ENCODE peak calls at places on chromosomes 3 and 15, in four cellular contexts. L, B, N and F are unnamed samples.

GRCh38 chr15:65096481-65097385 is 18.3 kb downstream of the UBAP1L start:
- DNase-seq in N (no peak), L (no peak), B (no peak), F (no peak)

GRCh38 chr3:10356461-10356897 is 35.6 kb upstream of the SEC13 start:
- DNase-seq in N (no peak), L (no peak), B (no peak), F (no peak)

GRCh38 chr3:138092023-138092422 is 23.4 kb downstream of the DZIP1L start:
- DNase-seq in B (no peak), N (peak; percentile 22), L (no peak), F (no peak)

GRCh38 chr3:190847423-190847822 is 15.1 kb downstream of the GMNC start:
- DNase-seq in L (no peak), N (no peak), B (no peak), F (no peak)

GRCh38 chr3:192445768-192446644 is 281.3 kb downstream of the FGF12 start:
- DNase-seq in B (no peak), L (no peak), N (peak; percentile 15), F (no peak)

GRCh38 chr3:3309836-3310235 is 130.3 kb upstream of the CRBN start:
- DNase-seq in B (no peak), L (no peak), N (no peak), F (no peak)

GRCh38 chr15:31265090-31265870 is 61.4 kb upstream of the KLF13 start:
- DNase-seq in L (no peak), N (no peak), B (no peak), F (no peak)

GRCh38 chr15:94174399-94174802 is 57.0 kb upstream of the MCTP2 start:
- DNase-seq in N (peak; percentile 92), L (no peak), B (no peak), F (no peak)

GRCh38 chr15:49452595-49452994 is 29.6 kb downstream of the FGF7 start:
- DNase-seq in N (peak; percentile 30), L (no peak), B (no peak), F (no peak)

GRCh38 chr3:66606868-66607267 is 106.0 kb upstream of the LRIG1 start:
- DNase-seq in N (no peak), L (no peak), B (no peak), F (no peak)

GRCh38 chr15:27249723-27250160 is 278.8 kb downstream of the GABRG3 start:
- DNase-seq in N (no peak), B (no peak), L (no peak), F (no peak)

GRCh38 chr15:38217181-38217580 is 35.5 kb upstream of the SPRED1 start:
- DNase-seq in L (no peak), N (peak; percentile 27), B (no peak), F (no peak)

GRCh38 chr3:134029734-134030381 is at the start of gene SLCO2A1:
- DNase-seq in N (no peak), L (peak; percentile 28), B (peak; percentile 53), F (peak; percentile 25)

GRCh38 chr3:129289201-129289921 is 10.7 kb downstream of the HMCES start:
- DNase-seq in B (no peak), N (peak; percentile 81), L (no peak), F (no peak)
- TF ChIP-seq CTCF in B (no peak), N (no peak), L (no peak), F (no peak)

GRCh38 chr3:188671941-188672340 is 499.8 kb upstream of the TPRG1 start:
- DNase-seq in B (no peak), N (no peak), L (no peak), F (no peak)
- TF ChIP-seq CTCF in B (no peak), N (no peak), L (no peak), F (no peak)

GRCh38 chr3:114519415-114519814 is 225.6 kb downstream of the TIGIT start:
- DNase-seq in N (peak; percentile 38), B (no peak), L (peak; percentile 20), F (no peak)

DNA sequence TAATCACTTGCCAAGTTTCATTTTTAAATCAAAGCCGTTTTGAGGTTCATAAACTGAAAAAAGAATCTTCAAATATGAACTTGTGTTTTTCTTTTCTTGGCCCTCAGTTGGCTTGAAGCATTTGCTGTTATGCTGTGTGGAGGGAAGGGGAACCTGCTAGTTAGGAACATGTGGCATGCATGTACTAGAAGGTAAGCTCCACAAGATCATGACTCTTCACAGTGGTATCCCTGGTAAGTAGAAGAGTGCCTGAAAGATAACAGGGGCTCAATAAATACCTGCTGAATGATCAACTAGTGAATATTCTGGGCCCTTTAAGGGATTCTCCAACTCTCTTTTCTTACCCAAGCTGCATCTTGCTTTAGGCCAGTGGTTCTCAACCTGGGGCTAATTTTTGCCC is 224.6 kb downstream of the TIGIT start:
- DNase-seq in B (no peak), L (no peak), N (no peak), F (no peak)
- TF ChIP-seq CTCF in B (no peak), L (no peak), N (no peak), F (no peak)

GRCh38 chr3:51538459-51539290 is at the start of gene RAD54L2:
- DNase-seq in B (peak; percentile 81), N (peak; percentile 71), L (peak; percentile 85), F (peak; percentile 78)

GRCh38 chr3:51538115-51538458 is 432 bp upstream of the RAD54L2 start:
- DNase-seq in B (peak; percentile 10), N (no peak), L (peak; percentile 9), F (peak; percentile 9)

GRCh38 chr3:51535146-51536019 is 3.1 kb upstream of the RAD54L2 start:
- DNase-seq in N (no peak), L (no peak), B (no peak), F (no peak)

GRCh38 chr3:51544011-51544775 is 5.7 kb downstream of the RAD54L2 start:
- DNase-seq in B (no peak), L (no peak), N (no peak), F (no peak)

GRCh38 chr3:51539291-51539891 is 872 bp downstream of the RAD54L2 start:
- DNase-seq in B (peak; percentile 19), L (peak; percentile 12), N (peak; percentile 56), F (no peak)
- TF ChIP-seq CTCF in B (no peak), L (no peak), N (no peak), F (no peak)

DNA sequence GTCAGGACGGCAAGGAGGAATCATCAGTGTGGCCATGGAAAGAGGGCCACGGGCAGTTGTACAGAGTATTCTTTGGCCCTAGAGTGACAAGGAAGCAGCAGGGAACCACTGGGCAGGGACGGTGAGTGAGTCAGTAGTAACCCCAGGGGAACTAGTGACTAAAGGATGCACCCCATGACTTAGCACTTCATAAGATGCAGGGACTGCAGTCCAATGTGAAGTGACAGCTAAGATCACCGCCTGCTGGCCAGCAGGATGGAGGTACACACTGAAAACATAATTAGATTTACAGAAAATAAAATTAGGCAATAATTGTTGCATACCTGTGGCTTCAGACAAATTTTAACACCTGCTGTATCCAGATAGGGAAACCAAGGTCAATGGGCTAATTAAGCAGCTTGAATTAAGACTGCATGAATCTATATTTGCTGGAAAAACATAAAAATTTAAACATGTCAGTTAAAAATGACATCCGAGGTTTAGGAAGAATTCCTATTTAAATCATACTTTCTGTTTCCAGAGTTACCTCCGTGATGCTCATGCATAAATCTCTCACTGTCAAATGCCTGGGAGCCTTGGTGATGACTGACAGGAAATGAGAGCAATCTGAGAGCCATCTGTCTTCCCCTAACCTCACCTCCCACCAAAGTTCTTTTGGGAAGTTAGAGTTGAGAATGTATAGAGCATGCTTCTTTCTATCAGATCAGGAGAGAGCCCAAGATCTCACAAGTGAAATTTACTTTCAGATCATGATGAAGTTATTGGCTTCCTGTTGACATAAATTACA is 56.5 kb downstream of the DCLK3 start:
- DNase-seq in N (peak; percentile 88), B (no peak), L (no peak), F (no peak)
- TF ChIP-seq CTCF in N (peak; percentile 78), B (peak; percentile 34), L (peak; percentile 33), F (peak; percentile 20)

GRCh38 chr3:120795017-120795648 is 52.6 kb downstream of the GTF2E1 start:
- DNase-seq in N (peak; percentile 84), B (peak; percentile 87), L (peak; percentile 82), F (peak; percentile 75)
- TF ChIP-seq CTCF in N (peak; percentile 96), B (peak; percentile 75), L (peak; percentile 88), F (peak; percentile 82)

GRCh38 chr15:57111002-57111401 is 192.6 kb downstream of the TCF12 start:
- DNase-seq in N (no peak), L (no peak), B (no peak), F (no peak)
- TF ChIP-seq CTCF in N (peak; percentile 51), L (peak; percentile 41), B (no peak), F (peak; percentile 31)

GRCh38 chr3:109275702-109276293 is 40.5 kb downstream of the DPPA2 start:
- DNase-seq in N (peak; percentile 37), B (peak; percentile 55), L (peak; percentile 65), F (peak; percentile 58)
- TF ChIP-seq CTCF in N (peak; percentile 86), B (peak; percentile 84), L (peak; percentile 62), F (peak; percentile 82)

GRCh38 chr15:70512772-70513362 is 250.5 kb downstream of the UACA start:
- DNase-seq in L (peak; percentile 38), N (peak; percentile 45), B (peak; percentile 80), F (peak; percentile 25)
- TF ChIP-seq CTCF in L (peak; percentile 65), N (peak; percentile 82), B (peak; percentile 97), F (peak; percentile 61)